ENCODE peak calls at places on chromosomes 6 and 20, in eight cellular contexts. S is NCI-H748 treated with DMSO at 0.1 percent for 48 hours; M is right atrium auricular region; G is KG1; P is NCI-H1105 treated with DMSO at 0.1 percent for 48 hours; L is natural killer cell treated with Interleukin-12 subunit alpha and Interleukin-12 subunit beta and Interleukin-15 and Interleukin-18, amount 100 ng/mL, for 72 hours; Z is NCI-H1436; D is lung. Y is an unnamed sample.

GRCh38 chr6:165183071-165183470 is 126.3 kb downstream of the C6orf118 start:
- DNase-seq in G (no peak), Z (no peak), P (no peak), L (no peak), D (no peak), M (no peak), S (no peak), Y (no peak)

GRCh38 chr6:71730284-71730683 is 156.1 kb upstream of the RIMS1 start:
- DNase-seq in S (no peak), P (no peak), L (no peak), M (no peak), Z (no peak), G (no peak), D (no peak), Y (no peak)

GRCh38 chr20:36093025-36093803 is 61.3 kb upstream of the EPB41L1 start:
- DNase-seq in P (peak; percentile 43), L (no peak), S (no peak), D (peak; percentile 77), G (no peak), Z (no peak), M (no peak), Y (peak; percentile 46)

GRCh38 chr6:34288581-34288980 is 39.8 kb upstream of the SMIM29 start:
- DNase-seq in D (no peak), P (no peak), L (no peak), M (peak; percentile 30), G (no peak), Z (no peak), S (no peak), Y (no peak)

GRCh38 chr6:157143171-157143884 is 180.0 kb downstream of the TMEM242 start:
- DNase-seq in D (no peak), S (no peak), G (no peak), L (peak; percentile 77), M (peak; percentile 80), P (no peak), Z (no peak), Y (peak; percentile 95)

GRCh38 chr6:137218473-137218916 is 690 bp downstream of the IFNGR1 start:
- DNase-seq in D (no peak), S (no peak), M (peak; percentile 77), Z (no peak), L (peak; percentile 67), G (no peak), P (peak; percentile 38), Y (peak; percentile 39)

GRCh38 chr20:48875914-48876240 is 45.6 kb upstream of the ARFGEF2 start:
- DNase-seq in S (no peak), Z (no peak), M (no peak), P (no peak), D (no peak), G (no peak), L (no peak), Y (peak; percentile 34)

GRCh38 chr6:28488916-28489365 is 26.7 kb downstream of the GPX6 start:
- DNase-seq in L (no peak), D (no peak), M (no peak), G (peak; percentile 66), S (no peak), Z (no peak), P (no peak), Y (peak; percentile 76)

GRCh38 chr20:46255440-46256104 is 52.7 kb downstream of the CDH22 start:
- DNase-seq in S (peak; percentile 85), D (peak; percentile 86), P (peak; percentile 96), M (no peak), L (no peak), Z (peak; percentile 87), G (no peak), Y (peak; percentile 34)

GRCh38 chr6:69816569-69816968 is 19.8 kb upstream of the LMBRD1 start:
- DNase-seq in M (no peak), L (no peak), D (no peak), G (no peak), Z (no peak), S (no peak), P (no peak), Y (no peak)

GRCh38 chr6:97468981-97469380 is 186.0 kb upstream of the MMS22L start:
- DNase-seq in G (no peak), M (no peak), P (no peak), L (no peak), S (no peak), Z (no peak), D (no peak), Y (no peak)

GRCh38 chr6:119083007-119083406 is 4.5 kb upstream of the FAM184A start:
- DNase-seq in P (no peak), G (no peak), L (no peak), S (no peak), Z (no peak), D (no peak), M (no peak), Y (no peak)

GRCh38 chr20:51082988-51083387 is 60.1 kb upstream of the KCNG1 start:
- DNase-seq in Z (no peak), M (no peak), P (no peak), S (no peak), G (no peak), L (no peak), D (no peak), Y (no peak)

GRCh38 chr20:47606414-47607207 is 104.9 kb downstream of the NCOA3 start:
- DNase-seq in P (peak; percentile 98), Z (peak; percentile 47), M (no peak), D (peak; percentile 34), S (no peak), L (no peak), G (no peak), Y (no peak)

GRCh38 chr6:25485820-25486559 is 166.0 kb upstream of the SCGN start:
- DNase-seq in P (peak; percentile 91), Z (peak; percentile 73), S (peak; percentile 91), M (peak; percentile 73), G (no peak), L (no peak), D (no peak), Y (peak; percentile 43)